ENCODE peak calls at places on chromosomes 6 and 20, in five cellular contexts. One of them, this sample, is unnamed. For H3K4me1, the result is how much of the 10 kb centered on the place peaks cover.

GRCh38 chr20:13638162-13638495 is 603 bp downstream of the TASP1 start:
- DNase-seq in ovary: no peak
- DNase-seq in adrenal gland: no peak
- DNase-seq in body of pancreas: no peak
- DNase-seq in H1: no peak
- DNase-seq in this sample: no peak

GRCh38 chr6:36788768-36789167 is 50.5 kb downstream of the CPNE5 start:
- DNase-seq in ovary: no peak
- DNase-seq in adrenal gland: no peak
- DNase-seq in body of pancreas: no peak
- DNase-seq in H1: no peak
- DNase-seq in this sample: no peak

GRCh38 chr6:43803055-43803782 is 33.2 kb downstream of the VEGFA start:
- DNase-seq in ovary: no peak
- DNase-seq in adrenal gland: no peak
- DNase-seq in body of pancreas: no peak
- DNase-seq in H1: no peak
- DNase-seq in this sample: no peak

GRCh38 chr6:40958740-40959139 is 80.3 kb downstream of the UNC5CL start:
- DNase-seq in ovary: no peak
- DNase-seq in adrenal gland: no peak
- DNase-seq in body of pancreas: no peak
- DNase-seq in H1: no peak
- DNase-seq in this sample: no peak

GRCh38 chr6:49693512-49693911 is 19.8 kb downstream of the CRISP2 start:
- DNase-seq in ovary: no peak
- DNase-seq in adrenal gland: no peak
- DNase-seq in body of pancreas: no peak
- DNase-seq in H1: no peak
- DNase-seq in this sample: no peak

GRCh38 chr20:61896058-61896961 is 169.4 kb downstream of the TAF4 start:
- DNase-seq in ovary: peak
- DNase-seq in adrenal gland: peak
- DNase-seq in body of pancreas: peak
- DNase-seq in H1: peak
- DNase-seq in this sample: no peak

GRCh38 chr6:25027221-25027916 is 91.6 kb upstream of the RIPOR2 start:
- DNase-seq in ovary: no peak
- DNase-seq in adrenal gland: no peak
- DNase-seq in body of pancreas: no peak
- DNase-seq in H1: no peak
- DNase-seq in this sample: no peak

GRCh38 chr6:3770023-3770422 is 18.5 kb upstream of the PXDC1 start:
- DNase-seq in ovary: no peak
- DNase-seq in adrenal gland: no peak
- DNase-seq in body of pancreas: no peak
- DNase-seq in H1: no peak
- DNase-seq in this sample: no peak

GRCh38 chr6:43455034-43455747 is at the start of gene DLK2:
- DNase-seq in ovary: no peak
- DNase-seq in adrenal gland: no peak
- DNase-seq in body of pancreas: no peak
- DNase-seq in H1: no peak
- DNase-seq in this sample: no peak

GRCh38 chr20:32470025-32470861 is 112.1 kb downstream of the ASXL1 start:
- DNase-seq in ovary: no peak
- DNase-seq in adrenal gland: peak
- DNase-seq in body of pancreas: peak
- DNase-seq in H1: no peak
- DNase-seq in this sample: no peak

GRCh38 chr20:2010533-2010932 is 16.7 kb upstream of the PDYN start:
- DNase-seq in ovary: no peak
- DNase-seq in adrenal gland: no peak
- DNase-seq in body of pancreas: no peak
- DNase-seq in H1: no peak
- DNase-seq in this sample: no peak

GRCh38 chr6:87199787-87200186 is 44.4 kb downstream of the ZNF292 start:
- DNase-seq in ovary: no peak
- DNase-seq in adrenal gland: no peak
- DNase-seq in body of pancreas: no peak
- DNase-seq in H1: no peak
- DNase-seq in this sample: no peak

GRCh38 chr6:116111552-116112528 is 11.2 kb downstream of the NT5DC1 start:
- DNase-seq in ovary: no peak
- DNase-seq in adrenal gland: peak
- DNase-seq in body of pancreas: peak
- DNase-seq in H1: no peak
- DNase-seq in this sample: no peak

GRCh38 chr20:53070714-53071392 is 98.7 kb downstream of the TSHZ2 start:
- DNase-seq in ovary: no peak
- DNase-seq in adrenal gland: no peak
- DNase-seq in body of pancreas: no peak
- DNase-seq in H1: no peak
- DNase-seq in this sample: no peak

GRCh38 chr6:150448221-150448620 is 79.4 kb downstream of the IYD start:
- DNase-seq in ovary: no peak
- DNase-seq in adrenal gland: no peak
- DNase-seq in body of pancreas: no peak
- DNase-seq in H1: no peak
- DNase-seq in this sample: no peak

GRCh38 chr20:9969626-9970025 is 65.2 kb upstream of the ANKEF1 start:
- DNase-seq in ovary: no peak
- DNase-seq in adrenal gland: no peak
- DNase-seq in body of pancreas: no peak
- DNase-seq in H1: no peak
- DNase-seq in this sample: no peak

GRCh38 chr20:61874421-61875068 is 191.1 kb downstream of the TAF4 start:
- DNase-seq in ovary: no peak
- DNase-seq in adrenal gland: no peak
- DNase-seq in body of pancreas: peak
- DNase-seq in H1: peak
- DNase-seq in this sample: no peak

GRCh38 chr6:139708342-139709199 is 334.1 kb upstream of the CITED2 start:
- DNase-seq in ovary: no peak
- DNase-seq in adrenal gland: peak
- DNase-seq in body of pancreas: peak
- DNase-seq in H1: no peak
- DNase-seq in this sample: no peak

GRCh38 chr6:152229330-152229729 is 407.8 kb downstream of the SYNE1 start:
- DNase-seq in ovary: no peak
- DNase-seq in adrenal gland: no peak
- DNase-seq in body of pancreas: no peak
- DNase-seq in H1: no peak
- DNase-seq in this sample: no peak

GRCh38 chr20:31857861-31858835 is 12.2 kb downstream of the DUSP15 start:
- DNase-seq in ovary: no peak
- DNase-seq in adrenal gland: no peak
- DNase-seq in body of pancreas: no peak
- DNase-seq in H1: no peak
- DNase-seq in this sample: peak

DNA sequence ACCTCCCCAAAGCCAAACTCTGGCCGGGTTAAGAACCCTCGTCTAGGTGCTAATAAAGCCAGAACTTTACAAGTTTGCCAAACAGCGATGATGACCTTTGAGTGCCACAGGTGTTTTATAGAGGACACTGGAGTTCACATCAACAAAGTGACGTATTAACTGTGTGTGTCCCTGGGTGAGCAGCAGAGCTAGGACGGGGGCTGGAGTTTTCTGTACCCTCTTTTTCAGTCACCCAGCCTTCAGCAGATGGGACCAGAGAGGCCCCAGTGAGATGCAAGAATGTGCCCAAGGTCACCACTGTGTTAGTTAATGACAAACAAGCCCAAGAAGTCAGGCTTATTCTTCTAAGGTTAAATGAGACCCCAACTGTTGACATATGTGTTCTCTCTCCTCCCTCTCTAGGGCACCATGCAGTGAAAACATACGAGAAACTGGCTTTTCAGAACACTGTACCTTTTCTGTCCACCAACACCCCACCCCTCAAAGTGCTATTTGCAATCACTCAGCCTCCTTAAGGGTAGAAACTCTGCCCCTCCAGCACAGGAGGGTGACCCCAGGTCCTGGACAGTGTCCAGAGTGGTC is 5.3 kb downstream of the SDC4 start:
- DNase-seq in ovary: no peak
- DNase-seq in adrenal gland: no peak
- DNase-seq in body of pancreas: peak
- DNase-seq in H1: no peak
- DNase-seq in this sample: no peak
- TF ChIP-seq POLR2A in ovary: no peak
- TF ChIP-seq POLR2A in adrenal gland: no peak
- TF ChIP-seq POLR2A in body of pancreas: peak
- TF ChIP-seq POLR2A in H1: no peak
- TF ChIP-seq POLR2A in this sample: no peak

DNA sequence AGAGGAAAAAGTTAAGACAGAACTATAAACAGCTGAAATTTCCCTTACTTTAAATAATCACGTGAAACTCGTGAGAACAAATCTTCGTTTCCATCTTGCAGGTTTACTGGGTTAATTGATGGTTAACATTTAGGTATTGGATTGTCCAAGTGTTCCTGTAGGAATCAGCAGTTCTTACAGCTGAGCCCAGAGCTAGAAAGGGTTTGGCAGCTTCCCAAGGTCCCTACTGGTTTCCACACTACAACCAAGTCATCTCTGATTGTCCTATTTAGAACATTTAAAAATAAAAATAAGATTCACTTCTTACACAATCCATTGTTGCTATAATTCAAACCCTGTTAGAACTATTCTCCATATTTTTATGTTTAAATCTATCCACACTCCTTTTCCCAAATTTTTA is 15.8 kb downstream of the MPC1 start:
- DNase-seq in ovary: no peak
- DNase-seq in adrenal gland: peak
- DNase-seq in body of pancreas: no peak
- DNase-seq in H1: no peak
- DNase-seq in this sample: no peak
- H3K4me1 ChIP-seq in ovary: under half
- H3K4me1 ChIP-seq in adrenal gland: under half
- H3K4me1 ChIP-seq in body of pancreas: under half
- H3K4me1 ChIP-seq in H1: under half
- H3K4me1 ChIP-seq in this sample: under half

GRCh38 chr20:38139919-38140753 is 24.9 kb downstream of the TGM2 start:
- DNase-seq in ovary: no peak
- DNase-seq in adrenal gland: no peak
- DNase-seq in body of pancreas: no peak
- DNase-seq in H1: no peak
- DNase-seq in this sample: no peak
- TF ChIP-seq POLR2A in ovary: no peak
- TF ChIP-seq POLR2A in adrenal gland: no peak
- TF ChIP-seq POLR2A in body of pancreas: no peak
- TF ChIP-seq POLR2A in H1: no peak
- TF ChIP-seq POLR2A in this sample: no peak

DNA sequence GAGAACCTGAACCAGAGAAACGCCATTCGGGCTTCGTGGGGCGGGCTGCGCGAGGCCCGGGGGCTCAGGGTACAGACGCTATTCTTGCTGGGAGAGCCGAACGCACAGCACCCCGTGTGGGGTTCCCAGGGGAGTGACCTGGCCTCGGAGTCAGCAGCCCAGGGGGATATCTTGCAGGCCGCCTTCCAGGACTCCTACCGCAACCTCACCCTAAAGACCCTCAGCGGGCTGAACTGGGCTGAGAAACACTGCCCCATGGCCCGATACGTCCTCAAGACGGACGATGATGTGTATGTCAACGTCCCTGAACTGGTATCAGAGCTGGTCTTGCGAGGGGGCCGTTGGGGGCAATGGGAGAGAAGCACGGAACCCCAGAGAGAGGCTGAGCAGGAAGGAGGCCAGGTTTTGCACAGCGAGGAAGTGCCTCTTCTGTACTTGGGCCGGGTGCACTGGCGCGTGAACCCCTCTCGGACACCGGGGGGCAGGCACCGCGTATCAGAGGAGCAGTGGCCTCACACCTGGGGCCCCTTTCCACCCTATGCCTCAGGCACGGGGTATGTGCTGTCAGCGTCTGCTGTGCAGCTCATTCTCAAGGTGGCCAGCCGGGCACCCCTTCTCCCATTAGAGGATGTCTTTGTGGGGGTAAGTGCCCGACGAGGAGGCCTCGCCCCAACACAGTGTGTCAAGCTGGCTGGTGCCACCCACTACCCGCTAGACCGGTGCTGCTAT is 904 bp downstream of the B3GALT4 start:
- DNase-seq in ovary: no peak
- DNase-seq in adrenal gland: no peak
- DNase-seq in body of pancreas: no peak
- DNase-seq in H1: no peak
- DNase-seq in this sample: no peak
- H3K4me1 ChIP-seq in ovary: under half
- H3K4me1 ChIP-seq in adrenal gland: under half
- H3K4me1 ChIP-seq in body of pancreas: under half
- H3K4me1 ChIP-seq in H1: under half
- H3K4me1 ChIP-seq in this sample: half or more

This sample was measured in gastrocnemius medialis.